ENCODE peak calls at places on chromosomes 3 and 15, in five cellular contexts. U is lower lobe of right lung; T is CD4-positive, alpha-beta T cell; R is BJ; C is BE2C. I is an unnamed sample.

GRCh38 chr3:63918321-63918720 is 6.1 kb upstream of the SCAANT1 start:
- DNase-seq in U (no peak), T (no peak), R (peak; percentile 31), C (no peak), I (no peak)

GRCh38 chr3:173096994-173097785 is 43.8 kb downstream of the SPATA16 start:
- DNase-seq in U (no peak), T (no peak), R (no peak), C (no peak), I (no peak)

GRCh38 chr3:4935347-4935746 is 43.9 kb upstream of the BHLHE40 start:
- DNase-seq in U (no peak), T (no peak), R (no peak), C (no peak), I (no peak)

GRCh38 chr3:160968731-160969130 is 136.4 kb downstream of the B3GALNT1 start:
- DNase-seq in U (no peak), T (no peak), R (peak; percentile 9), C (no peak), I (no peak)

GRCh38 chr3:107455621-107456020 is 67.1 kb upstream of the BBX start:
- DNase-seq in U (no peak), T (no peak), R (no peak), C (no peak), I (no peak)

GRCh38 chr3:187567026-187567425 is 103.2 kb downstream of the SST start:
- DNase-seq in U (no peak), T (no peak), R (no peak), C (no peak), I (no peak)

GRCh38 chr3:13022348-13023250 is 50.6 kb downstream of the IQSEC1 start:
- DNase-seq in U (peak; percentile 50), T (no peak), R (peak; percentile 41), C (peak; percentile 93), I (no peak)

GRCh38 chr15:88255109-88255495 is 1.4 kb downstream of the NTRK3 start:
- DNase-seq in U (no peak), T (no peak), R (no peak), C (no peak), I (peak; percentile 54)

GRCh38 chr3:112747624-112748023 is 99.0 kb downstream of the CD200R1L start:
- DNase-seq in U (no peak), T (no peak), R (no peak), C (no peak), I (no peak)

GRCh38 chr15:82942691-82943090 is 9.8 kb downstream of the HOMER2 start:
- DNase-seq in U (peak; percentile 78), T (no peak), R (no peak), C (no peak), I (peak; percentile 87)

DNA sequence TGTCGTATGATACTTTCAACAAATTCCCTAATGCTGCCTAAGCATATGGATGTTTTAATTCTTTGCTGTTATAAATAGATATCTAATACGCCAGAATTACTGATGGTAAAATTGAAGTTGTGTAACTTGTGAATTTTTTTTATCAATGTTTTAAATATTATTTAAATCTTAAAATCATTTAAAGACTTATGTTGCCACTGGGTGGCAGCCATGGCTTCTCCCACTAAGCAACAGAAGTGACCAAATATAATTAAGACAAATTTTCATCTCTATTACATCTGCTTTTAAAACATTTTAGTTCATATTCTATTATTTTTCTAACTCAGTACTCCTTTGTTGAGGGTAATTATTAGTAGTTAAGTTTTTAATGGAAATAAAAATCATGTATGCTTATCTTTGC is 8.1 kb upstream of the IL20RB start:
- DNase-seq in U (no peak), T (no peak), R (no peak), C (no peak), I (no peak)
- TF ChIP-seq CTCF in U (no peak), T (no peak), R (peak; percentile 29), C (peak; percentile 12), I (peak; percentile 25)

DNA sequence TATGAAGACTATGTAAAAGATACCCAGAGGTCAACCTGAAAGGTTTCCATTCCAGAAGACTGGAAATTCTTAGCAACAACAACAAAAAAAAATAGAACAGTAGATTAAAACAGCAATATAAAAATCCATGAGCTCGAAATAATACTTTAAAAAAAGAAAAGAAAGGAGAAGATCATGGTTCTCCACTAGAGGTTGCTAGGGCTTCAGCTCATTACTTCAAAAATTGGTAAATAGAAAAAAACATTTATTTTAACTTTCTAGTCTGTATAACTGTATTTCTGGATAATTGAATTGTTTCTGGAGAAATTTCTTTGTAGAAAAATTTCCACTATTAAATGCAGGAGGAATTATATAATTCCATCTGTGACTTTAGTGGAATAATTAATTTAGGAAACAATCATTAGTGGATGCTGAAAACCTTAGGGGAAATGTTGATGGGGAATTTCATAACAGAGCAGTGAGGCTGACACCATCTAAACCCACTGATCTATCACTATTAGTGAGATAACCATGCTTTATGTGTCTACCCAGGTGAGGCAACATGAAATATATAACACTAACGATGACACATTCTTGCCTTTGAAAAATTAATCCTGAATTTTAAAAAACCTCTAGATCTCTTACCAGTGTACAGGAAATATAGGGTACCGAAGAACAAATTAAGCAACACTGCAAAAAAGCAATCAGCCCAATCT is 62.5 kb upstream of the SNRK start:
- DNase-seq in U (no peak), T (no peak), R (no peak), C (no peak), I (no peak)
- TF ChIP-seq CTCF in U (peak; percentile 45), T (peak; percentile 65), R (peak; percentile 43), C (no peak), I (peak; percentile 43)

GRCh38 chr3:20040476-20041196 is 390 bp downstream of the KAT2B start:
- DNase-seq in U (peak; percentile 87), T (peak; percentile 30), R (no peak), C (peak; percentile 59), I (peak; percentile 90)
- TF ChIP-seq CTCF in U (no peak), T (no peak), R (peak; percentile 48), C (no peak), I (no peak)

GRCh38 chr3:120442975-120443517 is 7.7 kb downstream of the FSTL1 start:
- DNase-seq in U (no peak), T (no peak), R (no peak), C (no peak), I (no peak)
- TF ChIP-seq CTCF in U (no peak), T (no peak), R (peak; percentile 41), C (peak; percentile 13), I (peak; percentile 21)

DNA sequence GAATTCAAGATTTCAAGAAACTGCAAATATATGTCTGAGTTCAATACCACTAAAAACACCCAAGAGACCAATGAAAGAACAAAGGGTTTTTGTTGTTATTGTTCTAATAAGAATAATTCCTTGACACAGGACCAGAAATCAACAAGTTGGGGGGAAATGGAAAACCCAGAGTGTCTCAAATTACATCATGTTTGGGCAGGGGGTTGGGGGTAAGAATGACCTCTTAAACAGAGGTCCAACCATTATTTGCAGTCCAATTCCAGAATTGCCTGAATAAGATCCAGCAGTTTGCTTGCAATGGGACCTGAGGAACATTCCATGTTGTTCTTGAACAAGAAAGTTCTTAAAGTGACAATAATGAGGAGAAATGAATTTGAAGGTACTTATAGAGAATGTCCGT is 48.5 kb upstream of the TGFBR2 start:
- DNase-seq in U (no peak), T (no peak), R (no peak), C (no peak), I (no peak)
- TF ChIP-seq CTCF in U (no peak), T (no peak), R (no peak), C (no peak), I (no peak)

DNA sequence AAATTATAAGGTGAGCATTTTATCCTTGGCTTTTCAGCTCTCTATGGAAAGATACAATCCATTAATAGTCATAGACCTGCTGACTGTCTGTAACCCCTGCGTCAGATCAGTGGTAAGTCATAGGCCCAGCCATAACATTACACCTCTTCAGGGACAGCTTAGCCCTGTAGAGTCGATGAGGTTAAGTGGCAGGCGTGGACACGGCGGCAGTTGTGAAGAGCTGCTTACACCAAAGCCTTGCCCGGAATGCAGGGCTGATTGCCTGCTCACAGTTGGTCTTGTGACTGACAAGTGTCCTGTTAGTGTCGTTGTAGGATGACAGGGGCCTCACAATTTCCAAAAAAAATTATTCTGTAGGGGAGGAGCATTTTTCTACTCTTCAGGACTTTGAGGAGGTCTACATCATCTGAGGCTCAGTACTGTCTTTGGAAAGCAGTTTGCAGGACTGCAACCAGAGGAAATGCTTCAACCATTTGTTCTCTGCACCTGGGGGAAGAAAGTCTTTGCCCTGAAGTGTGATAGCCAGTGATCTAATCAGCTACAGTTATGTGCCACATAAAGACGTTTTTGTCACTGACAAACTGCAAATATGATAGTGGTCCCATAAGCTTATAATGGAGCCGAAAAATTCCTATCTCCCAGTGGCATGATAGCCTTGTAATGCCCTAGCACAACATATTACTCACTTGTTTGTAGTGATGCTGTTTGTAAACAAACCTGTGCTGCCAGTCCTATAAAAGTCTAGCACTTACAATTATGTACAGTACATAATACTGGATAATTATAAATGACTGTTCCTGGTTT is 14.9 kb upstream of the SELENOT start:
- DNase-seq in U (peak; percentile 61), T (no peak), R (no peak), C (no peak), I (peak; percentile 71)
- TF ChIP-seq CTCF in U (no peak), T (no peak), R (no peak), C (no peak), I (no peak)

DNA sequence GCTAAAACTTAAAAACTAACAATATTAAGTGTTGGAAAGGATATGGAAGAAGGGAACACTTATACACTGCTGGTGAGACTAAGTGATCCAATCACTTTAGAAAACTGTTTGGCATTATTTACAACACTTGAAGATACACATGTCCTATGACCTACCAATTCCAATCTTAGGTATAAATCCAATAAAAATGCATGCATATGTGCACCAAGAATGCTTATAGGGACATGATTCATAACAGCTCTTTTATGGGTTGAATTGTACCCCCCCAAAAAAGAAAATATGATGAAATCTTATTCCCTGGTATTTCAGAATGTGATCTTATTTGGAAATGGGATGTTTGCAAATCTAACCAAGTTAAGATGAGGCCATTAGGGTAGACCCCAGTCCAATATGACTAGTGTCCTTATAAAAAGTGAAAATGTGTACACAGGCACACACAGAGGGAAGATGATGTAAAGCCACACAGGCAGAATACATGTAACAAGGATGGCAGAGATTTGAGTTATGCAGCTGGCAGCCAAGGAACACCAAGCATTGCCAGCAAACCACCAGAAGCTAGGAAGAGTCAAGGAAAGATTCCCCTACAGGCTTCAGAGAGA is 15.3 kb downstream of the CCR8 start:
- DNase-seq in U (no peak), T (no peak), R (no peak), C (no peak), I (no peak)
- TF ChIP-seq CTCF in U (no peak), T (no peak), R (no peak), C (no peak), I (no peak)

GRCh38 chr3:15427182-15427880 is at the start of the genes EAF1 and METTL6:
- DNase-seq in U (peak; percentile 91), T (peak; percentile 76), R (no peak), C (peak; percentile 71), I (peak; percentile 94)
- TF ChIP-seq CTCF in U (no peak), T (peak; percentile 19), R (peak; percentile 27), C (no peak), I (peak; percentile 18)